ENCODE peak calls at places on chromosomes 2 and 18, in six cellular contexts. E, K, B, C, H and T are unnamed samples.

GRCh38 chr18:7158201-7158600 is 40.6 kb upstream of the LAMA1 start:
- DNase-seq in C (no peak), H (no peak), B (no peak), E (no peak), K (peak), T (no peak)

GRCh38 chr2:231709636-231709980 is 1.3 kb downstream of the PTMA start:
- DNase-seq in C (peak), E (no peak), H (no peak), B (no peak), K (no peak), T (peak)

GRCh38 chr2:101307950-101308431 is 510 bp downstream of the RNF149 start:
- DNase-seq in H (peak), K (no peak), E (no peak), B (no peak), C (peak), T (no peak)

GRCh38 chr2:54605836-54606235 is 117.6 kb upstream of the EML6 start:
- DNase-seq in B (no peak), C (no peak), H (no peak), K (peak), E (no peak), T (no peak)

GRCh38 chr2:210593166-210593565 is 36.8 kb downstream of the CPS1 start:
- DNase-seq in C (no peak), B (no peak), E (no peak), K (peak), H (no peak), T (no peak)

GRCh38 chr18:57802166-57802868 is 798 bp downstream of the ATP8B1 start:
- DNase-seq in C (no peak), B (no peak), K (no peak), H (no peak), E (no peak), T (no peak)

GRCh38 chr18:61360440-61361383 is 27.5 kb downstream of the CDH20 start:
- DNase-seq in C (no peak), H (no peak), K (no peak), E (peak), B (no peak), T (no peak)

GRCh38 chr2:145760781-145761649 is 1241.1 kb upstream of the ZEB2 start:
- DNase-seq in B (peak), E (no peak), K (peak), H (no peak), C (peak), T (no peak)

GRCh38 chr2:224110811-224111210 is 71.7 kb upstream of the SERPINE2 start:
- DNase-seq in B (no peak), C (no peak), H (no peak), E (no peak), K (no peak), T (no peak)

GRCh38 chr18:34576622-34577021 is 133.5 kb upstream of the DTNA start:
- DNase-seq in C (no peak), K (no peak), B (no peak), E (no peak), H (no peak), T (no peak)

GRCh38 chr2:203951366-203951902 is 14.9 kb downstream of the ICOS start:
- DNase-seq in E (peak), C (no peak), B (no peak), K (no peak), H (no peak), T (no peak)

GRCh38 chr18:69365658-69366057 is 35.0 kb upstream of the DOK6 start:
- DNase-seq in E (no peak), K (no peak), C (no peak), B (no peak), H (peak), T (no peak)

GRCh38 chr2:12167525-12168317 is 421.3 kb downstream of the LPIN1 start:
- DNase-seq in E (no peak), C (no peak), B (peak), H (no peak), K (no peak), T (peak)

GRCh38 chr2:105249891-105250290 is 8.3 kb downstream of the GPR45 start:
- DNase-seq in B (no peak), K (no peak), C (no peak), H (no peak), E (no peak), T (no peak)

GRCh38 chr2:150424361-150424760 is 63.1 kb downstream of the RND3 start:
- DNase-seq in K (no peak), C (no peak), E (no peak), H (no peak), B (no peak), T (no peak)

GRCh38 chr2:167209784-167210183 is 321.5 kb downstream of the XIRP2 start:
- DNase-seq in K (peak), E (no peak), H (no peak), B (no peak), C (no peak), T (no peak)

GRCh38 chr2:168752361-168752760 is 50.1 kb upstream of the NOSTRIN start:
- DNase-seq in B (no peak), K (no peak), E (no peak), H (no peak), C (no peak), T (no peak)

GRCh38 chr18:45050712-45051639 is 370.3 kb downstream of the SETBP1 start:
- DNase-seq in C (peak), K (peak), H (no peak), B (no peak), E (no peak), T (no peak)

GRCh38 chr18:76621782-76622495 is 126.9 kb upstream of the ZNF516 start:
- DNase-seq in B (no peak), H (no peak), K (peak), E (no peak), C (no peak), T (no peak)

GRCh38 chr2:88903744-88904353 is 212.4 kb downstream of the RPIA start:
- DNase-seq in H (peak), B (peak), E (no peak), C (peak), K (peak), T (peak)

GRCh38 chr2:23211987-23212583 is 172.9 kb upstream of the KLHL29 start:
- DNase-seq in E (no peak), K (no peak), B (no peak), H (no peak), C (no peak), T (no peak)

GRCh38 chr2:53622141-53622540 is 145.5 kb upstream of the CHAC2 start:
- DNase-seq in K (no peak), H (no peak), C (no peak), E (no peak), B (no peak), T (no peak)

GRCh38 chr2:202377308-202377736 is 1.2 kb downstream of the BMPR2 start:
- DNase-seq in C (peak), B (peak), E (no peak), K (peak), H (no peak), T (peak)
- TF ChIP-seq BHLHE40 in C (no peak), B (no peak), E (no peak), K (no peak), H (no peak), T (no peak)

DNA sequence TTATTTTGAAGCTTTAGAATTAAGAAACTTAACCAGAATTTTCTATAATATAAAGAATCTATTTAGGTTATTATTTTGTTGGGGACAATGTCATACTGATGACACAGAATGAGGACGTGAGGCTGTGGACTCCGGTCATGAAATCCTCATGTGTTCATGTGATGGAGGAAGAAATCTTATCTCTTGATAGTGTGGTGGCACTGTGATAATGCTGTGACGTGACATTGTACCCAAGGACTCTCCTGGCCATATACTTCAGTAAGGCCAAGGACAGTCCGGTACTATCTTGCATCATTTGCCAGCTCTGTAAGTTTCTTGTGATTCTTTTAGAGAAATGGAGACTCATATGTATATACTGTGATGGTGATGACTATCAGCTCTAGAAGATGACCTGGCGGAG is 59.1 kb downstream of the SLC9A2 start:
- DNase-seq in C (no peak), H (no peak), E (no peak), B (no peak), K (no peak), T (no peak)
- TF ChIP-seq BHLHE40 in C (no peak), H (no peak), E (no peak), B (no peak), K (no peak), T (no peak)

GRCh38 chr2:15636972-15637785 is 45.5 kb downstream of the DDX1 start:
- DNase-seq in B (peak), E (no peak), K (peak), C (peak), H (peak), T (peak)
- TF ChIP-seq BHLHE40 in B (no peak), E (no peak), K (no peak), C (no peak), H (no peak), T (no peak)

DNA sequence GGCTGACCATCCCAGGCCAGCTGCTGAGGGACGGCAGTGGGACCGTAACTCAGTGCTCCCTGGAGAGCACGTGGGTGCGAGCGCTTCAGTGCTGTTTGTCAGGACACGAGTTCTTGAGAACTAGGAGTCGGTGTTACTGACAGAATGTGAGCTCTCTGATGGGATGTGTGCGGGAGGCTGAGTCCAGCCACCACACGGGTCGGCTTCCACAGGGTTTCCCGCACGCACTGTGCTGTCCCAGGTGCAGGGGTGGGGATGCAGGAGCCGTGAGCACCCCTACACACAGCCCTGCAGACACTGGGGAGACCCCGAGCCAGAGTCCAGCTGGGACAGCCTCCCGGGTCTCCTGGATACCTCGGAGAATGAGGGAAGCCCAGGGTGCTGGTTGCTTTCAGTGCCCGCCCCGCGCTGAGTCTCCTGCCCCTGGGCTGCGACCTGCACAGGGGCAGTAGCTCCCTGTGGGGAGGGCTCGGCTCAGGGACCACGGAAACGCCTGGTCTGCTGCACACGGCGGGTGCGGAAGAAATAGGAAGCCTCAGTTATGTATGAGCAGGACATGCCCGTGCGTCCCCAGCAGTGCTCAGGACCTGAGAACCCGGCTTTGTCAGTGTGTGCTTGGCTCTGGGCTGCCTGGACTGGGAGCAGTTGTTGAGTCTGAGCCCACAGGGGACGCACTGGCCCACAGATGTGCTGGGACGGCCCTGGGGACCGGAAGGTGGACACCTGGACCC is 71.2 kb downstream of the KCNG2 start:
- DNase-seq in E (no peak), B (no peak), K (no peak), H (no peak), C (no peak), T (peak)
- TF ChIP-seq BHLHE40 in E (no peak), B (no peak), K (no peak), H (no peak), C (no peak), T (no peak)

DNA sequence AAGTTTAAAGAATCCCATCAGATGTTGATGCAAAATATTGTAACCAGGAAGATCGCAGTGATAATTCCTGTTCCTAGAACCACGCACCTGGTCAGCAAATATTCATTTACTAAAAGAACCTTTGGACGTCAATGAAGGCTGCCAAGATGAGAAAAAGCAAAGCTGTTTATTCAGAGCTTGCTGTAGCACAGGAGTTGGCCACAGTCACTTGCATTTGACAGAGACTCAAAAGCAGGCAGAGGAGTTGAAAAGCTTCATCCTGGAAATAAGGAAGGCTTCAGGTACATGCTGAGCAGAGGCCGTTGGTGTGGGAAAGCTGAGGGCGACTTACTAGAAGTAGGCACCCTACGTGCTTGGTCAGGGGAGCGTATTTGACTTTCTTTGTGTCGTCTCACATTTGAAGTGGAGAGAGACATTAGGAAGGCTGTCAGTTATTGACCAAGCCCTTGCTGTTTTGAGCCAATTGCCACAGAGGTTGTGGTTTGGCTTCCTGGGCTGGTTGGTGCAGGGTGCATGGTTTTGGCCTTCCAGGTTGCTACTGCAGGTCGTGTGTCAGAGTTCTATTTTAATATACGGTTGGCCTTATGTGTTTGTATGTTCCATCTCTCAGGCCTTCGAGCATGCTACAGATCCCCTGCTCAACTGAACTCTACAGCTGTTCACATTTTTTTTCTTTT is 289.6 kb downstream of the METTL4 start:
- DNase-seq in E (no peak), C (no peak), K (no peak), H (no peak), B (no peak), T (no peak)
- TF ChIP-seq BHLHE40 in E (no peak), C (no peak), K (no peak), H (no peak), B (no peak), T (no peak)

GRCh38 chr2:127770973-127771735 is 39.8 kb downstream of the WDR33 start:
- DNase-seq in C (peak), K (peak), H (no peak), B (peak), E (no peak), T (no peak)
- TF ChIP-seq BHLHE40 in C (no peak), K (no peak), H (no peak), B (no peak), E (no peak), T (no peak)

DNA sequence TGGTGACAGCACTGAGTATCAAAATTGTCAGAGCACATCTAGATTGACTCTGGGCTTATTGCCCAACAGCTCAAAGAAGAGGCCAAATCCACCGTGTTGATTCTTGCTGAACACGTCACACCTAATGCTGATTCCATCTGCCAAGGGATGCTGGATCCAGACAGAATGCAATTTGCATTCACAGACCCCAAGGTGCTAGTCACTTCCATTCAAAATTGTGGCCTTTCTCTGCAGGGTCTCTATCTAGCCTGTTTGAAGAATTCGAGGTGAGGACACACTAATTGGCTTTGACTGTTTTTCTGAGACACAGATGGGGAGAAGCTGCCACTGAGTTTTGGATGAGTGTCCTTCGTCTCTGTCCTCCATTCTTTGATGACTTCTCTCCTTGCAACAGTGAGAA is 13.4 kb upstream of the GPR39 start:
- DNase-seq in C (no peak), H (no peak), E (no peak), B (no peak), K (no peak), T (no peak)
- TF ChIP-seq BHLHE40 in C (no peak), H (no peak), E (no peak), B (no peak), K (no peak), T (no peak)

DNA sequence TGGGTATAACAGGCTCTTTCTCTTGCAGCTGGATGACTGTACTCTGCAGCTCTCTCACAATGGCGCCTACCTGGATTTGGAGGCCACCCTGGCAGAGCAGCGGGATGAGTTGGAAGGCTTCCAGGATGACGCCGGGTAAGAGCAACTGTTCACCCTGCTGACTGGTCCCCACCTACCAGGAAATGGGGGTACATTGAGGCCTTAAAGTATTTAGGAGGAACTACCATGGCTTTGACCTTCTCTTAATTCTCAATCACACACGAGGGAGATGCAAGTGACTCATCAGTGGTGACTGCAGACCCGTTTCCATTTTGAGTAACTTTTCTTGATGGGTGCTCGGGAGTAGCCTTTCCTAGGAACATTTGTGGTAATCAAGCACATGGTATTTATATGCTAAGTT is 58.0 kb downstream of the FHOD3 start:
- DNase-seq in C (no peak), E (no peak), B (no peak), H (no peak), K (peak), T (no peak)
- TF ChIP-seq BHLHE40 in C (no peak), E (no peak), B (no peak), H (no peak), K (no peak), T (no peak)

GRCh38 chr2:226511327-226511726 is 288.3 kb downstream of the IRS1 start:
- DNase-seq in E (no peak), B (no peak), K (no peak), C (no peak), H (no peak), T (no peak)
- TF ChIP-seq BHLHE40 in E (no peak), B (no peak), K (no peak), C (no peak), H (no peak), T (no peak)

DNA sequence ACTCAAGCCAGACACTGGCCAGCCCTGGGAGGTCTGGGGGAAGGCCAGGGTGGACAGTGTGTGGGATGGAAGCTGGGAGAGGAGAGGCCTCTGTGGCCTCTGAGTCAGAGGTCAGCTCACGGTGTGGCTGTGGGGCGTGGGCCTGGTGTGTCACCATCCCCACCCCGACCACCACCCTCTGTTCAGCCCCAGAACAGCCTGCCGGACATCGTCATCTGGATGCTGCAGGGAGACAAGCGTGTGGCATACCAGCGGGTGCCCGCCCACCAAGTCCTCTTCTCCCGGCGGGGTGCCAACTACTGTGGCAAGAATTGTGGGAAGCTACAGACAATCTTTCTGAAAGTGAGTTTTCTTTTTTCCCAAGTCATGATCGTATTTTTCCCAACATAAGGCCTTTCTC is 110.5 kb downstream of the DYSF start:
- DNase-seq in H (no peak), E (no peak), K (no peak), B (no peak), C (no peak), T (no peak)
- TF ChIP-seq BHLHE40 in H (no peak), E (no peak), K (no peak), B (no peak), C (no peak), T (no peak)